ENCODE peak calls at places on chromosomes 3 and 15, in eight cellular contexts. E, L, T, V, X, M, P and Q are unnamed samples.

GRCh38 chr3:183266454-183266853 is 13.4 kb downstream of the B3GNT5 start:
- DNase-seq in M (no peak), E (no peak), P (no peak), V (no peak), X (no peak), L (no peak), T (no peak), Q (no peak)

GRCh38 chr15:98968576-98968975 is 39.0 kb downstream of the PGPEP1L start:
- DNase-seq in V (no peak), X (no peak), M (no peak), P (no peak), L (no peak), E (no peak), T (no peak), Q (no peak)

GRCh38 chr3:129211772-129212171 is 28.1 kb upstream of the CNBP start:
- DNase-seq in P (peak; percentile 53), V (peak; percentile 96), E (no peak), X (no peak), T (no peak), L (no peak), M (peak; percentile 98), Q (peak; percentile 69)

GRCh38 chr3:36649078-36649477 is 115.3 kb downstream of the DCLK3 start:
- DNase-seq in P (no peak), X (no peak), T (no peak), L (no peak), E (no peak), V (no peak), M (no peak), Q (no peak)

GRCh38 chr3:170424879-170425278 is 6.2 kb downstream of the CLDN11 start:
- DNase-seq in T (no peak), M (no peak), P (no peak), L (no peak), E (no peak), V (no peak), X (no peak), Q (no peak)

GRCh38 chr3:127014536-127015281 is 31.8 kb downstream of the PLXNA1 start:
- DNase-seq in T (no peak), E (no peak), L (no peak), P (no peak), M (no peak), V (no peak), X (no peak), Q (no peak)

GRCh38 chr3:37132334-37132733 is 42.0 kb downstream of the LRRFIP2 start:
- DNase-seq in V (no peak), P (no peak), T (no peak), M (no peak), L (no peak), E (peak; percentile 10), X (no peak), Q (no peak)

GRCh38 chr3:126414406-126414805 is 19.7 kb downstream of the CFAP100 start:
- DNase-seq in X (no peak), T (no peak), L (no peak), V (no peak), M (no peak), E (no peak), P (no peak), Q (no peak)

GRCh38 chr3:194572944-194573491 is 60.2 kb downstream of the TMEM44 start:
- DNase-seq in E (no peak), X (no peak), L (no peak), M (no peak), P (no peak), V (no peak), T (no peak), Q (no peak)

GRCh38 chr15:52331490-52332240 is 36.1 kb upstream of the MYO5C start:
- DNase-seq in L (peak; percentile 33), E (no peak), P (peak; percentile 48), T (peak; percentile 92), V (peak; percentile 92), M (peak; percentile 10), X (peak; percentile 89), Q (peak; percentile 45)

GRCh38 chr3:135125171-135125801 is 330.2 kb downstream of the EPHB1 start:
- DNase-seq in P (no peak), X (peak; percentile 3), E (peak; percentile 82), L (peak; percentile 77), T (peak; percentile 39), V (peak; percentile 36), M (no peak), Q (peak; percentile 75)

GRCh38 chr3:174540536-174540935 is 318.6 kb upstream of the NAALADL2 start:
- DNase-seq in P (no peak), T (no peak), X (no peak), E (peak; percentile 19), L (peak; percentile 85), M (no peak), V (no peak), Q (no peak)

GRCh38 chr3:111761309-111761795 is 97.7 kb upstream of the PHLDB2 start:
- DNase-seq in L (no peak), T (no peak), V (peak; percentile 84), E (no peak), X (no peak), M (no peak), P (peak; percentile 3), Q (no peak)

GRCh38 chr15:79030470-79030869 is 60.1 kb downstream of the RASGRF1 start:
- DNase-seq in T (no peak), P (no peak), L (peak; percentile 34), E (no peak), X (no peak), M (no peak), V (no peak), Q (no peak)

GRCh38 chr3:1728510-1728909 is 370.2 kb upstream of the CNTN4 start:
- DNase-seq in X (no peak), V (no peak), P (no peak), E (no peak), T (no peak), M (no peak), L (no peak), Q (no peak)

GRCh38 chr3:14410501-14411165 is 8.2 kb downstream of the SLC6A6 start:
- DNase-seq in E (no peak), T (no peak), P (no peak), V (peak; percentile 86), L (no peak), M (no peak), X (peak; percentile 62), Q (no peak)

GRCh38 chr15:91948001-91948608 is 94.6 kb downstream of the SLCO3A1 start:
- DNase-seq in V (peak; percentile 53), E (peak; percentile 39), X (no peak), L (peak; percentile 64), P (no peak), M (no peak), T (no peak), Q (no peak)

GRCh38 chr15:75197062-75197630 is 4.5 kb upstream of the C15orf39 start:
- DNase-seq in P (no peak), M (no peak), V (no peak), T (no peak), E (no peak), L (no peak), X (no peak), Q (no peak)

GRCh38 chr15:45795487-45796069 is 160.7 kb downstream of the SQOR start:
- DNase-seq in V (peak; percentile 74), P (peak; percentile 35), T (peak; percentile 64), L (peak; percentile 93), E (peak; percentile 88), M (peak; percentile 47), X (peak; percentile 65), Q (peak; percentile 81)

GRCh38 chr15:45785897-45786296 is 151.1 kb downstream of the SQOR start:
- DNase-seq in T (no peak), P (no peak), X (no peak), L (no peak), V (no peak), M (no peak), E (no peak), Q (no peak)

GRCh38 chr15:45794768-45795486 is 160.1 kb downstream of the SQOR start:
- DNase-seq in X (no peak), T (no peak), V (no peak), L (no peak), P (no peak), E (no peak), M (no peak), Q (peak; percentile 65)

GRCh38 chr15:45794304-45794703 is 159.5 kb downstream of the SQOR start:
- DNase-seq in E (no peak), T (no peak), V (no peak), P (no peak), L (no peak), X (no peak), M (no peak), Q (no peak)

DNA sequence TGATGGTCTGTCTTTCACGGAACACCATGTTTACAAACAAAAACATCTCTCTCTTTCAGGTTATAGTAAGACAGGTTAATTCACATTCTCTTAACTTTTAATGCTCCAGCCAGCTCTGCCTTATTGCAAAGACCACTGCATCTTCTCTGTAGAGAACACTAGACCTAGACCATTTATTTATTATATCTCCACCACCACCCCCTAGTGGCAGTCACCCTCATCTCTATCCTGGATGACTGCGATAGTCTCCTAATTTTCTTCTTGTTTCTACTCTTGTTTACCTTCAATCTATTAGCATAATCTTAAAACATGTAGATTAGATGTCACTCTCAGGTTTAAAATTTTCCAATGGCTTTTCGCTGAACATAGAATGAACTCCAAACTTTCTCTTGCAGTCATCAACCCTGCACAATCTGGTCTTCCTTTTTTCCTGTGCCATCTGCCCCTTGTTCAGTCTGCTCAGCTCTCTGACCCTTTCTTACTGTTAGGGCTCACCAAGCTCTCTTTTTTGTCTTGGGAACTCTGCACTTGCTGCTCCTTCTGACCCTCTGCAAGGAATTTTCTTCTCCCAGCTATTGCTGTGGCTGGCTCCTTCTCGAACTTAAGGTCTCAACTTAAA is 155.6 kb downstream of the SQOR start:
- DNase-seq in P (peak; percentile 62), V (peak; percentile 47), T (peak; percentile 38), X (peak; percentile 74), E (peak; percentile 51), M (peak; percentile 6), L (peak; percentile 72), Q (peak; percentile 46)
- TF ChIP-seq CTCF in P (peak; percentile 50), V (peak; percentile 79), T (peak; percentile 67), X (peak; percentile 93), E (peak; percentile 74), M (peak; percentile 72), L (peak; percentile 77), Q (peak; percentile 50)

DNA sequence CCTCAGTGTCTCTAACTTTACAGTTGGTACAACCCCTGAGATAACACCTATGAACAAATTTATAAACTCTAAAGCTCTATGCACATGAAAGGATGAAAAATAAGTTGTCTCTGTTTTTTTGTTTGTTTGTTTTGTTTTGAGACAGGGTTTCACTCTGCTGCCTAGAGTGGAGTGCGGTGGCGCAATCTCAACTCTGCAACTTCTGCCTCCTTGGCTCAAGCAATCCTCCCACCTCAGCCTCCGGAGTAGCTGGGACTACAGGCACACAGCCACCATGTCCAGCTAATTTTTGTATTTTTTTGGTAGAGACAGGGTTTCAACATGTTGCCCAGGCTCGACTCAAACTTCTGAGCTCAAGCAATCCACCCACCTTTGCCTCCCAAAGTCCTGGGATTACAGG is 31.3 kb upstream of the TOP2B start:
- DNase-seq in E (no peak), P (no peak), V (no peak), T (no peak), X (no peak), L (no peak), M (no peak), Q (no peak)
- TF ChIP-seq EZH2phosphoT487 in E (no peak), P (no peak), V (no peak), T (no peak), X (no peak), L (no peak), M (no peak), Q (no peak)

GRCh38 chr3:53153267-53153823 is 7.7 kb upstream of the PRKCD start:
- DNase-seq in V (no peak), T (no peak), L (no peak), M (no peak), X (no peak), E (no peak), P (no peak), Q (no peak)
- TF ChIP-seq CTCF in V (no peak), T (no peak), L (no peak), M (no peak), X (no peak), E (no peak), P (no peak), Q (no peak)

GRCh38 chr3:101725192-101725889 is 927 bp downstream of the CEP97 start:
- DNase-seq in X (peak; percentile 71), L (peak; percentile 58), E (peak; percentile 61), T (peak; percentile 44), M (no peak), P (peak; percentile 52), V (peak; percentile 16), Q (peak; percentile 36)
- TF ChIP-seq EZH2phosphoT487 in X (no peak), L (no peak), E (no peak), T (no peak), M (no peak), P (no peak), V (no peak), Q (no peak)